ENCODE peak calls at places on chromosomes 16 and 17, in five cellular contexts. K is mesendoderm, Q is mesenchymal stem cell, T is IMR-90, J is H9. B is an unnamed sample.
A peak's percentile ranks its signal among the peaks of the same experiment; 100 is the strongest.

GRCh38 chr16:89871895-89872294 is 1.5 kb upstream of the TCF25 start:
- DNase-seq in K (no peak), Q (no peak), T (no peak), J (no peak), B (no peak)

GRCh38 chr16:14102925-14103720 is 32.0 kb downstream of the MRTFB start:
- DNase-seq in K (no peak), Q (no peak), T (no peak), J (no peak), B (no peak)

GRCh38 chr16:83344014-83344413 is 463.8 kb upstream of the HSBP1 start:
- DNase-seq in K (no peak), Q (peak; percentile 94), T (peak; percentile 89), J (no peak), B (no peak)

GRCh38 chr17:66446419-66446818 is 144.0 kb downstream of the PRKCA start:
- DNase-seq in K (no peak), Q (peak; percentile 24), T (no peak), J (no peak), B (no peak)

GRCh38 chr16:11396241-11397048 is 51.2 kb downstream of the RMI2 start:
- DNase-seq in K (peak; percentile 78), Q (peak; percentile 70), T (peak; percentile 60), J (peak; percentile 86), B (peak; percentile 60)

GRCh38 chr17:2190014-2190413 is 113.6 kb downstream of the SMG6 start:
- DNase-seq in K (no peak), Q (no peak), T (no peak), J (no peak), B (no peak)

GRCh38 chr16:3980311-3981111 is 100.0 kb upstream of the CREBBP start:
- DNase-seq in K (no peak), Q (peak; percentile 80), T (peak; percentile 82), J (no peak), B (no peak)

GRCh38 chr17:81470270-81470943 is 42.2 kb downstream of the ACTG1 start:
- DNase-seq in K (no peak), Q (no peak), T (no peak), J (no peak), B (no peak)

GRCh38 chr17:3385869-3386816 is at the start of gene OR3A2:
- DNase-seq in K (peak; percentile 3), Q (no peak), T (no peak), J (peak; percentile 56), B (no peak)

GRCh38 chr17:6669479-6670212 is 18.1 kb downstream of the C17orf100 start:
- DNase-seq in K (peak; percentile 17), Q (no peak), T (no peak), J (peak; percentile 58), B (no peak)

GRCh38 chr16:67278773-67279295 is 498 bp upstream of the PLEKHG4 start:
- DNase-seq in K (peak; percentile 38), Q (peak; percentile 32), T (no peak), J (peak; percentile 53), B (no peak)

GRCh38 chr17:59365383-59365981 is 34.0 kb downstream of the YPEL2 start:
- DNase-seq in K (peak; percentile 83), Q (no peak), T (no peak), J (no peak), B (no peak)

GRCh38 chr17:16972346-16972745 is 428 bp upstream of the TNFRSF13B start:
- DNase-seq in K (no peak), Q (no peak), T (no peak), J (peak; percentile 19), B (no peak)
- H3K9ac ChIP-seq in K (no peak overlapping the region), Q (no peak overlapping the region), T (no peak overlapping the region), J (no peak overlapping the region), B (no peak overlapping the region)

GRCh38 chr17:4522661-4523060 is 24.0 kb downstream of the SPNS2 start:
- DNase-seq in K (no peak), Q (no peak), T (no peak), J (no peak), B (no peak)
- H2BK5ac ChIP-seq in K (no peak overlapping the region), Q (no peak overlapping the region), T (no peak overlapping the region), J (no peak overlapping the region), B (no peak overlapping the region)

GRCh38 chr16:9541723-9542122 is 450.3 kb downstream of the HAPSTR1 start:
- DNase-seq in K (no peak), Q (no peak), T (no peak), J (no peak), B (no peak)

GRCh38 chr16:9534759-9535158 is 443.3 kb downstream of the HAPSTR1 start:
- DNase-seq in K (no peak), Q (no peak), T (no peak), J (no peak), B (no peak)

GRCh38 chr16:9536905-9537304 is 445.5 kb downstream of the HAPSTR1 start:
- DNase-seq in K (no peak), Q (no peak), T (no peak), J (no peak), B (no peak)

GRCh38 chr16:9542165-9542755 is 450.8 kb downstream of the HAPSTR1 start:
- DNase-seq in K (no peak), Q (no peak), T (no peak), J (no peak), B (no peak)

DNA sequence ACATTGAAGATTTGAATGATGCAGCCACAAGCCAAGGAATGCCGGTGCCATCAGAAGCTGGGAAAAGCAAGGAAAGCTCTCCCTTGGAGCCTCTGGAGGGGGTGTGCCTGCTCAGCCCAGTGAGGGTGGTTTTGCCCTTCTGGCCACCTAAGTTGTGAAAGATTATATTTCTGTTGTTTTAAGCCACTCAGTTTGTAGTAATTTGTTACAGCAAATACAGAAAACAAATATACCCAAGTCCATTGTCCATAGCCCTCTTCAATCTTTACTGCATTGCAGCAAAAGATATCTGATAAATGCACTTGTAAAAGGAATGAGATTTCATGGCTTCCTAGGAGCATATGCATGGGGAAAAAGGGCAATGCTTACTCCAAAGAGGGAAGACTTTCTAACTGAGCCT is 447.9 kb downstream of the HAPSTR1 start:
- DNase-seq in K (no peak), Q (no peak), T (no peak), J (no peak), B (no peak)
- H3K9ac ChIP-seq in K (no peak overlapping the region), Q (no peak overlapping the region), T (no peak overlapping the region), J (no peak overlapping the region), B (no peak overlapping the region)

GRCh38 chr16:57510016-57510871 is 24.0 kb upstream of the DOK4 start:
- DNase-seq in K (peak; percentile 92), Q (no peak), T (no peak), J (no peak), B (no peak)
- H2BK5ac ChIP-seq in K (no peak overlapping the region), Q (no peak overlapping the region), T (no peak overlapping the region), J (no peak overlapping the region), B (no peak overlapping the region)

DNA sequence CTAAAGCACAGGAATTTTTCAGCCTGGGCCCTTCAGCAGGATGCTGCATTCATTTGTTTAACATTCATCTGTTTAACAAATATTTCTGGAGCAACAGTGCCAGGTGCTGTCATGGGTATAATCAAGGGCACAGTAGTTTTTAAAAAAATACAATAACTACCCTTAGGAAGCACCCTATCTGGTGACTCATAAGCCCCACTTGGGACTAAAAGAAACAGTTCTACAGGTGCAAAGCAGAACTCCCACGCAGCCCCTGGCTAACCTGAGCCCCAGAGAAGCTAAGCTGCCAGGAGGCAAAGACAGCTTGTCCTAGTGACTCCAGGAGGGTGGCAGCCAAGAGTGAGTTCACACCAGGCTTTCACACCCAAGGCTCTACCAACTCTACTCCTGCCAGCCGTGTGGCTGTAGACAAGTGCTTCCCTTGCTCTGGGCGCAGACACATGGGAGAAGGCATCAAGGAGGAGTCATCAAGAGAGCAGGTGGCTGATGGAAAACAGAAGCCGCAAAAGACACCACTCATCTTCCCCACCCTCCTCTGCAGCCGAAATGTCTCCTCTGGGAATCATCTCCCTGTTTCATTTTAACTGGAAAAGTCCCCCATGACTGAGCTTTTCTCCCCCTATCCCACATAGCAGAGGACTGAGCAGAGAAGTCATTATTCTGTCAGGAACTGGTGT is 14.4 kb downstream of the CUEDC1 start:
- DNase-seq in K (no peak), Q (no peak), T (no peak), J (no peak), B (no peak)
- H3K9ac ChIP-seq in K (no peak overlapping the region), Q (no peak overlapping the region), T (no peak overlapping the region), J (no peak overlapping the region), B (no peak overlapping the region)

DNA sequence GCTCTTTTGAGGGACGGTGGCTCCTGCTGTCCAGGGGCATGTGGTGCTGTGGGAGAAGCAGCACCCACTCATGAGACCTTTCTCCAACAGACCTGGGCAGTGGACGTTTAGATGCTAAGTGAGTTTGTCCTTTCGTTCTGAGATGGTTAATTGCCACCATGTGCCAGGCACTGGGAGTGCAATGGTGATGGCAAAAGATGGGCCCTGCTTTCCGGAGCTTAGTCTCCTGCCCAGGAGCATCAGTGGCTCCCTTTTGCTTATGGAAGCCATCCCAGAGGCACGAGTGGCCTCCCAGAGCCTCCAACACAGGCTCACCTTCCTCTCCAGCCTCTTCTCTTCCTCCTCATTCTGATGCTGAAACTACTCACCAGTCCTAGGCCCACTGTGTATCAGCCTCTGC is 28.4 kb downstream of the CASKIN2 start:
- DNase-seq in K (no peak), Q (no peak), T (no peak), J (no peak), B (no peak)
- H2BK5ac ChIP-seq in K (no peak overlapping the region), Q (no peak overlapping the region), T (no peak overlapping the region), J (no peak overlapping the region), B (peak overlapping the region; percentile 12)

DNA sequence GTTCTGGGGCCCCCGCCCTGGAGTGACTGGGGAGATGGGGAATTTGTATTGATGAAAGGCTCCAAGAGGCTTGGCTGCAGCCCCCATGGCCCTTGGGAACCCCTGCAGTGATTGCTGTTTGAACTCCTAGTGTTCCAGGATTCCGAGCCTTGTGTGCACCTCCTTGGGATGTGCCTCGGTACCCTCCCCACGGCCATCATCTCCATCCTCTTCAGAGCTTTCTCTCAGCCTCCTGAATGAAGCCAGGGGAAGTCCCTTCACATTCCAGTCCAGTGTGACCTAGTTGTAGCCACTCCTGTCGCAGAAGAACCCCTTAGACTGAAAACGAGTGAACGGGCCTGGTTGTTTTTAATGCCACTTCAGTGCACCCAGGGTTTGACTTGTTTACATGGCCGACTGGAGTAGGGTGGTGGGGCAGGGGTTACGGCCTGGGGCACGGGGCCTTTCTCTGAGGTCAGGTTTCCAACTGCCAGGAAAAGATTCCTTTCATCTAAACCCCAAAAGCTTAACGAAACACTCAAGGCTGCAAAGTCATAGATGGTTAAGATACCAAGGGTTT is 1.5 kb downstream of the MPRIP start:
- DNase-seq in K (peak; percentile 47), Q (peak; percentile 53), T (peak; percentile 13), J (peak; percentile 37), B (no peak)
- H3K9ac ChIP-seq in K (peak overlapping the region; percentile 93), Q (peak overlapping the region; percentile 94), T (peak overlapping the region; percentile 86), J (no peak overlapping the region), B (no peak overlapping the region)

GRCh38 chr17:40019140-40019991 is 4.1 kb downstream of the CSF3 start:
- DNase-seq in K (peak; percentile 27), Q (no peak), T (peak; percentile 86), J (no peak), B (peak; percentile 61)
- H2BK5ac ChIP-seq in K (no peak overlapping the region), Q (no peak overlapping the region), T (peak overlapping the region; percentile 73), J (no peak overlapping the region), B (peak overlapping the region; percentile 84)

DNA sequence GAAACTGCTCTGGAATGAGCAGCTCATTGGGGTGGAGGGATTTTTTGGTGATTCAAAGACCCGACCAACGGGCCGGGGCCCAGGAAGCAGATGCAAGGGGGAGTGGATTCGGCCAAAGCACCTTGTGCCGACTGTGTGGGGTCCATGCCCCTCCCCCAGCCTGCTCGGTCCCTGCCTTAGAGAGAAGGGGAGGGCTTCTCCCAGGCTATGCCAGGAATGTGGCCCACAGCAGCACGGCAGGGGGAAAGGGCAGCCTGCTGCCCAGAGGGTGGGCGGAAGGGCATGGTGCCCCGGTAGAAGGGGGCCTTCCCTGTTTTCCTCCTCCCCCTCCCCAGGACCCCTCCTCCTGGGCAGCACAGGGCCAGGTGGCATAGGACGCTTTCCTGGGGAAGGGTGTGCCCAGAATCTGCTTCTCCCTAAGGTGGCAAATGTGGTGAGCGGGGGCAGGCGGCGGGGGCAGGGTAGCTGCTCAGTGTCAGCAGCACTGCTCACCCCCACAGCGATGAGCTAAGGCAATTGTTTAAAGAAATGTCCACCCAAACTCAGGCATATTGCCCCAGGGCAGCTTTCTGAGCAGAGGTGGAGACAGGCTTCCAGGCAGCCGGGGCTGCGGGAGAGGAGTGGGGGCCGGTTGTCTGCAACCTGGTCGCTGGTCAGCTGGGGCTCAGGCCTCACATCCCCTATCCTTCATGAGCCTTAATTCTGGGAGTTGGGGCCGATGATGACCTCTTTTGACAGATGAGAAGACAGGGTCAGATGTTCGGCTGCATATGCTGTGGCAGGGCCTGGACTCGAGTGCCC is 33.9 kb upstream of the MLKL start:
- DNase-seq in K (peak; percentile 74), Q (no peak), T (no peak), J (peak; percentile 76), B (peak; percentile 59)
- H3K9ac ChIP-seq in K (no peak overlapping the region), Q (no peak overlapping the region), T (no peak overlapping the region), J (no peak overlapping the region), B (no peak overlapping the region)

B was measured in H1.